ENCODE peak calls at places on chromosomes 4 and X, in five cellular contexts. W is neural crest cell, E is activated B cell treated with CpG ODN at 0.5 μM for 24 hours, G is heart right ventricle, S is renal cortical epithelial cell. C is an unnamed sample.

GRCh38 chrX:48835524-48836329 is at the start of gene PCSK1N:
- DNase-seq in W (peak), E (no peak), G (no peak), S (peak), C (peak)

GRCh38 chr4:98994474-98995182 is 893 bp upstream of the METAP1 start:
- DNase-seq in W (no peak), E (no peak), G (no peak), S (peak), C (no peak)

GRCh38 chrX:123990602-123991001 is 29.1 kb downstream of the STAG2 start:
- DNase-seq in W (no peak), E (no peak), G (no peak), S (no peak), C (no peak)

GRCh38 chr4:1367230-1367935 is 20.4 kb downstream of the UVSSA start:
- DNase-seq in W (no peak), E (no peak), G (no peak), S (no peak), C (no peak)

GRCh38 chrX:69010339-69010738 is 154.9 kb downstream of the PJA1 start:
- DNase-seq in W (no peak), E (no peak), G (no peak), S (no peak), C (no peak)

GRCh38 chrX:103343105-103343504 is 13.1 kb downstream of the TCEAL7 start:
- DNase-seq in W (no peak), E (no peak), G (no peak), S (peak), C (no peak)

GRCh38 chr4:6548201-6548881 is 26.6 kb upstream of the MAN2B2 start:
- DNase-seq in W (peak), E (no peak), G (no peak), S (peak), C (peak)

GRCh38 chr4:118284169-118284568 is 68.6 kb downstream of the PRSS12 start:
- DNase-seq in W (no peak), E (no peak), G (no peak), S (no peak), C (no peak)

GRCh38 chr4:95091272-95091671 is 333.5 kb downstream of the BMPR1B start:
- DNase-seq in W (no peak), E (no peak), G (no peak), S (peak), C (no peak)

GRCh38 chr4:128163177-128164117 is 102.3 kb downstream of the LARP1B start:
- DNase-seq in W (no peak), E (no peak), G (no peak), S (peak), C (peak)

GRCh38 chr4:71138007-71138600 is 144.7 kb downstream of the DCK start:
- DNase-seq in W (no peak), E (no peak), G (no peak), S (no peak), C (no peak)

GRCh38 chr4:165383757-165384156 is 4.9 kb downstream of the CPE start:
- DNase-seq in W (no peak), E (no peak), G (no peak), S (peak), C (no peak)

GRCh38 chrX:43349363-43349762 is 306.7 kb upstream of the MAOA start:
- DNase-seq in W (peak), E (no peak), G (no peak), S (peak), C (no peak)

GRCh38 chr4:10496200-10496599 is 39.0 kb upstream of the ZNF518B start:
- DNase-seq in W (no peak), E (no peak), G (no peak), S (no peak), C (no peak)

GRCh38 chr4:56650259-56651070 is 30.6 kb downstream of the HOPX start:
- DNase-seq in W (no peak), E (no peak), G (no peak), S (no peak), C (no peak)

GRCh38 chr4:159010563-159011260 is 92.2 kb upstream of the RAPGEF2 start:
- DNase-seq in W (no peak), E (no peak), G (peak), S (peak), C (peak)

GRCh38 chrX:14352511-14352910 is 176.8 kb upstream of the GLRA2 start:
- DNase-seq in W (no peak), E (no peak), G (no peak), S (peak), C (no peak)

GRCh38 chr4:74682567-74683359 is 111.6 kb downstream of the BTC start:
- DNase-seq in W (no peak), E (no peak), G (no peak), S (peak), C (peak)

GRCh38 chr4:27087306-27088045 is 226.8 kb downstream of the STIM2 start:
- DNase-seq in W (no peak), E (no peak), G (no peak), S (no peak), C (no peak)

GRCh38 chr4:186240848-186241491 is 13.7 kb downstream of the KLKB1 start:
- DNase-seq in W (no peak), E (no peak), G (no peak), S (no peak), C (no peak)

GRCh38 chr4:101555341-101555880 is 208.1 kb upstream of the PPP3CA start:
- DNase-seq in W (no peak), E (no peak), G (no peak), S (peak), C (no peak)

GRCh38 chr4:673349-674091 is 556 bp downstream of the ATP5ME start:
- DNase-seq in W (no peak), E (no peak), G (peak), S (no peak), C (no peak)

GRCh38 chrX:128020701-128021100 is 31.5 kb downstream of the ACTRT1 start:
- DNase-seq in W (no peak), E (no peak), G (no peak), S (peak), C (no peak)

GRCh38 chr4:152643153-152644035 is 36.4 kb downstream of the TMEM154 start:
- DNase-seq in W (no peak), E (peak), G (no peak), S (no peak), C (no peak)

GRCh38 chrX:36087366-36087765 is 167.8 kb downstream of the CFAP47 start:
- DNase-seq in W (no peak), E (no peak), G (no peak), S (no peak), C (peak)

GRCh38 chr4:109078724-109079123 is 223.7 kb downstream of the COL25A1 start:
- DNase-seq in W (no peak), E (no peak), G (no peak), S (peak), C (peak)

GRCh38 chr4:16227462-16227868 is 1.2 kb upstream of the TAPT1 start:
- DNase-seq in W (no peak), E (peak), G (peak), S (no peak), C (no peak)

GRCh38 chrX:70508296-70508911 is 63.8 kb downstream of the DLG3 start:
- DNase-seq in W (no peak), E (no peak), G (no peak), S (no peak), C (no peak)

GRCh38 chrX:134144231-134144630 is 92.8 kb upstream of the CCDC160 start:
- DNase-seq in W (no peak), E (no peak), G (no peak), S (no peak), C (no peak)

GRCh38 chr4:137614491-137614890 is 82.2 kb upstream of the PCDH18 start:
- DNase-seq in W (no peak), E (no peak), G (no peak), S (no peak), C (no peak)

GRCh38 chr4:80231180-80231579 is 33.9 kb downstream of the PRDM8 start:
- DNase-seq in W (no peak), E (no peak), G (no peak), S (no peak), C (no peak)

GRCh38 chr4:71195932-71196331 is 142.9 kb upstream of the SLC4A4 start:
- DNase-seq in W (no peak), E (no peak), G (no peak), S (peak), C (no peak)

GRCh38 chr4:1409079-1409805 is 3.0 kb upstream of the NKX1-1 start:
- DNase-seq in W (no peak), E (no peak), G (no peak), S (no peak), C (no peak)

GRCh38 chr4:71648923-71649322 is 135.0 kb downstream of the GC start:
- DNase-seq in W (no peak), E (no peak), G (no peak), S (peak), C (no peak)

GRCh38 chrX:119606508-119607389 is 525 bp upstream of the NKRF start:
- DNase-seq in W (no peak), E (no peak), G (no peak), S (peak), C (no peak)

C was measured in NCI-H226.